ENCODE peak calls at places on chromosomes 5 and 9, in six cellular contexts. W is lung, B is fibroblast of the aortic adventitia, S is nephron progenitor cell, C is D721Med, T is body of pancreas. K is an unnamed sample.

GRCh38 chr5:78805474-78806124 is 157.0 kb upstream of the LHFPL2 start:
- DNase-seq in W (no peak), B (no peak), S (no peak), C (no peak), T (no peak), K (no peak)

GRCh38 chr9:23117621-23118020 is 671.0 kb downstream of the DMRTA1 start:
- DNase-seq in W (no peak), B (peak), S (no peak), C (no peak), T (no peak), K (no peak)

GRCh38 chr9:106111039-106111740 is 416.8 kb downstream of the TMEM38B start:
- DNase-seq in W (no peak), B (no peak), S (no peak), C (no peak), T (no peak), K (no peak)

GRCh38 chr5:83927140-83927733 is 206.6 kb upstream of the HAPLN1 start:
- DNase-seq in W (peak), B (peak), S (peak), C (no peak), T (peak), K (no peak)

GRCh38 chr5:1409386-1410110 is 35.7 kb downstream of the SLC6A3 start:
- DNase-seq in W (no peak), B (peak), S (peak), C (no peak), T (peak), K (no peak)

GRCh38 chr5:10567781-10568321 is 4.0 kb downstream of the ANKRD33B start:
- DNase-seq in W (no peak), B (peak), S (no peak), C (no peak), T (no peak), K (no peak)

GRCh38 chr9:114696814-114697544 is 15.0 kb upstream of the TEX48 start:
- DNase-seq in W (no peak), B (peak), S (no peak), C (no peak), T (no peak), K (no peak)

GRCh38 chr9:113580041-113580953 is 116.8 kb downstream of the RGS3 start:
- DNase-seq in W (peak), B (peak), S (no peak), C (no peak), T (peak), K (peak)

GRCh38 chr5:178383919-178384814 is 151.6 kb upstream of the PHYKPL start:
- DNase-seq in W (no peak), B (no peak), S (peak), C (no peak), T (no peak), K (no peak)

GRCh38 chr5:150338546-150338945 is 19.0 kb upstream of the TCOF1 start:
- DNase-seq in W (no peak), B (no peak), S (no peak), C (no peak), T (no peak), K (no peak)

GRCh38 chr5:10946050-10946449 is 185.0 kb upstream of the DAP start:
- DNase-seq in W (no peak), B (no peak), S (no peak), C (no peak), T (no peak), K (no peak)

GRCh38 chr5:107817951-107818350 is 147.2 kb upstream of the EFNA5 start:
- DNase-seq in W (no peak), B (no peak), S (no peak), C (no peak), T (no peak), K (no peak)

DNA sequence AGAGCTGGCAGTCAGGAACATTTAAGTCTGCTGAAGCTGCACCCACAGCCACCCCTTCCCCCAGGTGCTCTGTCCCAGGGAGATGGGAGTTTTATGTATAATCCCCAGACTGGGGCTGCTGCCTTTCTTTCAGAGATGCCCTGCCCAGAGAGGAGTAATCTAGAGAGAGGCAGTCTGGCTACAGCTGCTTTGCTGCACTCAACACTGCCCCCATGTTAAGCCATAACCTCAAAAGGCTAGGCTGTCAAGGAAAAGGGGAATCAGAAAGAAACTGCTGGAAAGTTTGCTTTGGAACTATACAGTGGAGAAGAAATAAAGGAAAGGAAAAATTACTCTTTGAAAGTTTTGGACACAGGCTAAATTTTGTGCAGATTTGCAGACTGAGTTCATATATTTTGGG is 127.2 kb downstream of the MACIR start:
- DNase-seq in W (no peak), B (no peak), S (no peak), C (no peak), T (no peak), K (no peak)
- TF ChIP-seq CTCF in W (no peak), B (no peak), S (no peak), C (no peak), T (no peak), K (no peak)

DNA sequence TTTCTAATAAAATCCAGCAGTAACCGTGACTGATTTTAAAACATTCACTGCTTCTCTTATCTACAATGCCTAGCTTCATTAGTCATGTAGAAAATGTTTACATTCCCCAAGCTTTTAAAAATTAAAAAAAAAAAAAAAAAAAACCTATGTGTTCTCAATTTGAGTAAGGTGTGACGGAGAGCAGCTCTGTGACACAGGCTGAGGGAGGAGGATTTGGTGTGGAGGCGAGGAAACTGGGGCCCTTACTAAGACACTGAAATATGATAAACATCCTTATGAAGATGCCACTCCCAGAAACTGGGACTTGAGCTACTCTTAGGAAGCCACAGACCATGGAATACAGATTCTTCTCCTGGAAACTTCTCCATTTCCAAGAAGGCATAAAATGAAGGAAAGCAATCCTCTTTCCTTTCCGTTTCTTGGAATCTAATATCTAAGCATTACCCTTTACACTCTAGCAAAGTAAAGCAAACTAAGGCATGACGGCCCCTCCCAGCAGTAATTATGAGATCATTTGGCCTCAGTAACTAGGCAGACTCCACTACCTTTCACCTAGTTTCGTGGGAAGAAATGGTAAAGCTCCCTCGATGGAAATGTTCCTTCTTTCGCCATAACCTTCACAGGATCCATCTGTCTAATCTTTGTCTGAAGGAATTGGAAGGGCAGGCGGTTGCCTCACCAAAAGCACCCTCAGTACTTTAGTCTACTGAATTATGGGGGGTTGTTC is 23.5 kb downstream of the GRAMD2B start:
- DNase-seq in W (no peak), B (peak), S (no peak), C (no peak), T (no peak), K (no peak)
- TF ChIP-seq CTCF in W (no peak), B (no peak), S (no peak), C (no peak), T (no peak), K (no peak)

GRCh38 chr5:15992918-15993317 is 186.7 kb downstream of the MARCHF11 start:
- DNase-seq in W (no peak), B (peak), S (no peak), C (no peak), T (no peak), K (no peak)
- TF ChIP-seq CTCF in W (no peak), B (no peak), S (no peak), C (no peak), T (no peak), K (no peak)

DNA sequence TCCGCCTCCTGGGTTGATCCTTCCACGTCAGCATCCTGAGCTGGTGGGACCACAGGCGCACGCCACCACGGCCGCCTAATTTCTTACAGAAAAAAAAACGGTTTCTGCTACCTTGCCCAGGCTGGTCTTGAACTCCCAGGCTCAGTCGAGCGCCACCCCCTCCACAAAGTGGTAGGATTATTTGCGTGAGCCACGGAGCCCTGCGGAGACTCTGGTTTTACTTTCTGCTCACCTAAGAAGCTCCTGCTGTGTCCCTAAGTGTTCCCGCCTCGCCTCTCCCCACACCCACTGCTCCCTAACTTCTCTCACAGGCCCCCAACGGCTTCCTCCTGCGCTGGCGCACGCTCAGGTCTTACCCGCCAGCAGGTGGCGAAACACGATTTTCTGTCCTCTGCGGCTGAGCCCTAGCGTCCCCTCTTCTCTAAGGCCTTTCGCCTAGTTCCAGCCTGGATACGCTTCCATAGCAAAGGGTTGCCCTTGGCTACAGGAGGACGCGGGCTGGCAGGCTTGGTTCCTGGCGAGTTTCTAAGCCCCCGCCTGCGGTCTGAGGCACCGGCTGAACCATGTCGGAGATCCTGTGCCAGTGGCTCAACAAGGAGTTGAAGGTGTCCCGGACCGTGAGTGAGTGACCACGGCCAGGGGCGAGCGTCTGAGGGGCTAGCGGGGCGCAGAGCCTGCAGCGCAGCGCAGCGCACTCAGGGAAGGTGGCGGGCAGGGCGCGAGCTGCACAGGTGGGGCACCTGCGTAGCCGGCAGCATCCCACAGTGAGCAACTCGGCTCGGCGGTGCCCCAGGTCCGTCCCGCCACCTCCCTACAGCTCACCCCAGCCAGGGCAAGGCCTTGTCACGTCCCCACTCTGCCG is at the start of gene SPEF2:
- DNase-seq in W (peak), B (peak), S (peak), C (peak), T (peak), K (peak)
- TF ChIP-seq CTCF in W (peak), B (peak), S (peak), C (peak), T (peak), K (no peak)

DNA sequence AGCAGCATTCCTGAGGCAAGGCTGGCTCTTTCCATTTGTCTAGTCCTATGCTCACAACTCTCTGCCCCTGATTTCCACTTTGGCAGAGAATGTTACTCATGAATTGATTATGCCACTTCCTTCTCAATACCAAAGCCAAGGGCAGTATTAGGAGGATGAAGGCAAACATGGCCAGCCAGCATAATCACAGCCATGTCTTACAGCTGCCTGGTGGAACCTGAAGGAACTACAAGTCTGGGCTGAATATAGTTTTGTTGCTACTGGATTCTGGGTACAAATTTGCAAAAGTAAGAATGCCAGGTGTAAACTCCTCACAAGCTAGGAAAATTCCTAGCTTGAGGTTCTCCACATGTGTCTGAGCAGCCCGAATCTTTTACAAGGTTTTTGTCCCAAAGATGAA is 4.2 kb downstream of the SIL1 start:
- DNase-seq in W (no peak), B (no peak), S (no peak), C (no peak), T (no peak), K (no peak)
- TF ChIP-seq CTCF in W (no peak), B (peak), S (peak), C (peak), T (peak), K (no peak)